ENCODE peak calls at places on chromosomes 3 and 15, in ten cellular contexts. O, N, I, S, F, Y, E, C, P and A are unnamed samples.

GRCh38 chr3:30693470-30694120 is 87.2 kb downstream of the TGFBR2 start:
- DNase-seq in O (peak), N (peak), I (peak), S (peak), F (peak), Y (peak), E (peak), C (peak), P (peak), A (peak)

GRCh38 chr3:80263260-80263659 is 495.5 kb upstream of the ROBO1 start:
- DNase-seq in O (no peak), N (no peak), I (no peak), S (no peak), F (no peak), Y (no peak), E (no peak), C (no peak), P (no peak), A (no peak)

GRCh38 chr15:70517194-70517590 is 246.2 kb downstream of the UACA start:
- DNase-seq in O (no peak), N (no peak), I (no peak), S (no peak), F (no peak), Y (no peak), E (no peak), C (no peak), P (no peak), A (no peak)

GRCh38 chr3:35908366-35909232 is 269.3 kb downstream of the ARPP21 start:
- DNase-seq in O (peak), N (peak), I (peak), S (peak), F (peak), Y (peak), E (peak), C (peak), P (peak), A (peak)

GRCh38 chr3:173019378-173019777 is 121.7 kb downstream of the SPATA16 start:
- DNase-seq in O (no peak), N (no peak), I (no peak), S (no peak), F (no peak), Y (no peak), E (no peak), C (no peak), P (no peak), A (no peak)

GRCh38 chr15:79378394-79379158 is 53.6 kb upstream of the MINAR1 start:
- DNase-seq in O (no peak), N (no peak), I (no peak), S (no peak), F (no peak), Y (no peak), E (peak), C (no peak), P (no peak), A (no peak)

GRCh38 chr3:99931059-99931458 is 113.4 kb downstream of the CMSS1 start:
- DNase-seq in O (no peak), N (no peak), I (no peak), S (no peak), F (no peak), Y (no peak), E (no peak), C (no peak), P (no peak), A (no peak)

GRCh38 chr3:128999104-128999503 is 2.0 kb upstream of the EFCC1 start:
- DNase-seq in O (no peak), N (no peak), I (no peak), S (no peak), F (no peak), Y (no peak), E (no peak), C (no peak), P (no peak), A (no peak)

GRCh38 chr3:125433611-125434041 is 58.5 kb upstream of the ZNF148 start:
- DNase-seq in O (no peak), N (peak), I (no peak), S (no peak), F (no peak), Y (no peak), E (no peak), C (peak), P (no peak), A (peak)

GRCh38 chr3:118472586-118472985 is 562.1 kb downstream of the IGSF11 start:
- DNase-seq in O (no peak), N (peak), I (no peak), S (peak), F (no peak), Y (no peak), E (no peak), C (no peak), P (no peak), A (peak)

DNA sequence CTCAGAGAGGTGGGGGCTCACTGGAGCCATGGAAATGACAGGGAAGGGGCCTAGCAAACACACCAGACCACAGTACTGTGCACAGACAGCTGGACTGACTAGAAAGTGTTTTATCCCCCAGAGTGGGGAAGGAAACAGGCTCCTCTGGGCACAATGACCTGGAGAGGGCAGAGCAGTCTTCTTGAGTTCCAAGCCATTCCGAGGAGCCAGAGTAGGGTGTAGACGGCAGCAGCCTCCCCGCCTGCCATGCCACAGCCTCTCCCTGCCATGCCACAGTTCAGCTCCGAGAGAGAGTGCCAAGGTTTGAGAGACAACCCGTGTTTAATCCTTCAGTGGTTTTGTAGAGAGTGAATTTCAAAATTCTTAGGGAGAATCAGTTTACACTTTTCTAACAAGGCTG is 3.0 kb downstream of the PODXL2 start:
- DNase-seq in O (no peak), N (no peak), I (no peak), S (no peak), F (no peak), Y (no peak), E (no peak), C (no peak), P (no peak), A (no peak)
- TF ChIP-seq CTCF in O (no peak), N (no peak), I (no peak), S (no peak), F (no peak), Y (no peak), E (no peak), C (no peak), P (no peak), A (no peak)

GRCh38 chr15:85541744-85542143 is 161.3 kb downstream of the AKAP13 start:
- DNase-seq in O (no peak), N (peak), I (no peak), S (no peak), F (no peak), Y (no peak), E (peak), C (no peak), P (no peak), A (no peak)

GRCh38 chr15:85545185-85545584 is 164.8 kb downstream of the AKAP13 start:
- DNase-seq in O (no peak), N (no peak), I (peak), S (peak), F (no peak), Y (no peak), E (peak), C (no peak), P (no peak), A (peak)

GRCh38 chr15:85542895-85543331 is 162.5 kb downstream of the AKAP13 start:
- DNase-seq in O (no peak), N (peak), I (no peak), S (no peak), F (no peak), Y (no peak), E (peak), C (peak), P (no peak), A (no peak)

GRCh38 chr15:85542488-85542887 is 162.1 kb downstream of the AKAP13 start:
- DNase-seq in O (no peak), N (no peak), I (no peak), S (no peak), F (no peak), Y (no peak), E (no peak), C (no peak), P (no peak), A (no peak)

GRCh38 chr15:85543741-85544155 is 163.3 kb downstream of the AKAP13 start:
- DNase-seq in O (no peak), N (no peak), I (peak), S (no peak), F (no peak), Y (peak), E (no peak), C (peak), P (no peak), A (no peak)
- TF ChIP-seq CTCF in O (no peak), N (no peak), I (peak), S (no peak), F (no peak), Y (no peak), E (no peak), C (no peak), P (no peak), A (no peak)

GRCh38 chr15:72472907-72473669 is 1.0 kb upstream of the ARIH1 start:
- DNase-seq in O (no peak), N (peak), I (peak), S (peak), F (no peak), Y (no peak), E (peak), C (no peak), P (no peak), A (no peak)

GRCh38 chr15:72474466-72474911 is 359 bp downstream of the ARIH1 start:
- DNase-seq in O (peak), N (no peak), I (no peak), S (no peak), F (no peak), Y (peak), E (no peak), C (no peak), P (no peak), A (no peak)

GRCh38 chr15:72475674-72476073 is 1.5 kb downstream of the ARIH1 start:
- DNase-seq in O (no peak), N (no peak), I (no peak), S (no peak), F (no peak), Y (no peak), E (no peak), C (no peak), P (no peak), A (no peak)

GRCh38 chr15:72474912-72475601 is 927 bp downstream of the ARIH1 start:
- DNase-seq in O (peak), N (peak), I (peak), S (peak), F (peak), Y (peak), E (peak), C (peak), P (peak), A (peak)

GRCh38 chr15:72473670-72474465 is at the start of gene ARIH1:
- DNase-seq in O (peak), N (peak), I (peak), S (peak), F (peak), Y (peak), E (peak), C (peak), P (peak), A (peak)
- TF ChIP-seq CTCF in O (no peak), N (peak), I (peak), S (peak), F (peak), Y (no peak), E (peak), C (no peak), P (peak), A (peak)

GRCh38 chr15:63686352-63686751 is 89.2 kb downstream of the FBXL22 start:
- DNase-seq in O (no peak), N (no peak), I (no peak), S (no peak), F (no peak), Y (no peak), E (no peak), C (no peak), P (no peak), A (no peak)

GRCh38 chr15:63679588-63679987 is 82.4 kb downstream of the FBXL22 start:
- DNase-seq in O (no peak), N (no peak), I (no peak), S (no peak), F (no peak), Y (no peak), E (no peak), C (no peak), P (no peak), A (no peak)

GRCh38 chr15:63678383-63678782 is 81.2 kb downstream of the FBXL22 start:
- DNase-seq in O (no peak), N (no peak), I (no peak), S (no peak), F (no peak), Y (no peak), E (peak), C (no peak), P (no peak), A (no peak)

GRCh38 chr15:63677778-63678177 is 80.6 kb downstream of the FBXL22 start:
- DNase-seq in O (no peak), N (no peak), I (peak), S (no peak), F (no peak), Y (no peak), E (no peak), C (no peak), P (no peak), A (no peak)

DNA sequence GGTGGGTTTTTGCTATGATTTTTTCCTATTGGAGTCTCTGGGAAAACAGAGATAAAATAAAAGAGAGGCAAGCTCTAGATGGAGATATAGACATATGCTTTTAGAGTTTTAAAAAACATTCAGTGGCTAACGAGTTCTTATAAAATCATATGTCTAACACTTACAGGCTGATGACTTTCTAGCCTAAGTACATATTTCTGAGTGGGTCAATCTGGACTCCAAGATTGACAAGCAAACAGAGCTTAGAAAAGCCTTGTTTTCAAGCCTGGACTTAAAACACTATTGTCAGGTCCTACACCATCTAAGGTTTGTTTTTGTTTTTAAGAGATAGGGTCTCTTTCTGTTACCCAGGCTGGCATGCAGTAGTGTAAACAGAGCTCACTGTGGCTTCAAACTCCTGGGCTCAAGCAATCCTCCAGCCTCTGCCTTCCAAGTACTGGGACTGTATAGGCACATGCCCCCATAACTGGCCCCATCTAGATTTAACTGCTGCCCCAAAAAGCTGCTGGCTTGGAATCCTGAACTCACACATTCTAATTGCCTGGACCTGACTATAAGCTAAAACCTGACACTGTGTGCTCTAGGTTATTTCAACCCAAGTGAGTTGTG is 86.3 kb downstream of the FBXL22 start:
- DNase-seq in O (no peak), N (no peak), I (no peak), S (no peak), F (no peak), Y (no peak), E (no peak), C (no peak), P (no peak), A (no peak)
- TF ChIP-seq CTCF in O (no peak), N (no peak), I (no peak), S (no peak), F (no peak), Y (no peak), E (no peak), C (no peak), P (no peak), A (no peak)